ENCODE peak calls at places on chromosomes 12 and 14, in four cellular contexts. One of them, this sample, is unnamed.

GRCh38 chr12:116919247-116919671 is 8.5 kb downstream of the FBXW8 start:
- DNase-seq in GM20000: no peak
- DNase-seq in tibial nerve: no peak
- DNase-seq in CD4-positive, alpha-beta T cell: no peak
- DNase-seq in this sample: no peak

GRCh38 chr14:20195911-20196310 is 5.2 kb downstream of the OR11G2 start:
- DNase-seq in GM20000: no peak
- DNase-seq in tibial nerve: no peak
- DNase-seq in CD4-positive, alpha-beta T cell: no peak
- DNase-seq in this sample: no peak

GRCh38 chr14:35534130-35534883 is at the start of gene INSM2:
- DNase-seq in GM20000: peak
- DNase-seq in tibial nerve: no peak
- DNase-seq in CD4-positive, alpha-beta T cell: no peak
- DNase-seq in this sample: no peak

GRCh38 chr14:22837059-22837749 is 819 bp downstream of the MMP14 start:
- DNase-seq in GM20000: no peak
- DNase-seq in tibial nerve: peak
- DNase-seq in CD4-positive, alpha-beta T cell: no peak
- DNase-seq in this sample: peak

GRCh38 chr12:24708029-24708428 is 240.9 kb downstream of the BCAT1 start:
- DNase-seq in GM20000: no peak
- DNase-seq in tibial nerve: no peak
- DNase-seq in CD4-positive, alpha-beta T cell: no peak
- DNase-seq in this sample: no peak

GRCh38 chr12:81176796-81177195 is 98.9 kb downstream of the ACSS3 start:
- DNase-seq in GM20000: no peak
- DNase-seq in tibial nerve: no peak
- DNase-seq in CD4-positive, alpha-beta T cell: no peak
- DNase-seq in this sample: no peak

GRCh38 chr14:88208858-88209257 is 114.2 kb downstream of the KCNK10 start:
- DNase-seq in GM20000: no peak
- DNase-seq in tibial nerve: no peak
- DNase-seq in CD4-positive, alpha-beta T cell: no peak
- DNase-seq in this sample: no peak

GRCh38 chr12:124326899-124327298 is 32.0 kb downstream of the RFLNA start:
- DNase-seq in GM20000: no peak
- DNase-seq in tibial nerve: no peak
- DNase-seq in CD4-positive, alpha-beta T cell: no peak
- DNase-seq in this sample: no peak

GRCh38 chr14:96574633-96575191 is 72.5 kb downstream of the PAPOLA start:
- DNase-seq in GM20000: no peak
- DNase-seq in tibial nerve: no peak
- DNase-seq in CD4-positive, alpha-beta T cell: no peak
- DNase-seq in this sample: no peak

GRCh38 chr14:77593501-77593911 is 22.9 kb downstream of the SPTLC2 start:
- DNase-seq in GM20000: peak
- DNase-seq in tibial nerve: no peak
- DNase-seq in CD4-positive, alpha-beta T cell: no peak
- DNase-seq in this sample: no peak

GRCh38 chr12:30698346-30698745 is 2.7 kb upstream of the IPO8 start:
- DNase-seq in GM20000: no peak
- DNase-seq in tibial nerve: no peak
- DNase-seq in CD4-positive, alpha-beta T cell: no peak
- DNase-seq in this sample: no peak

GRCh38 chr14:65211341-65211987 is 109.1 kb upstream of the MAX start:
- DNase-seq in GM20000: no peak
- DNase-seq in tibial nerve: no peak
- DNase-seq in CD4-positive, alpha-beta T cell: no peak
- DNase-seq in this sample: no peak

GRCh38 chr14:92677087-92677668 is 71.2 kb downstream of the LGMN start:
- DNase-seq in GM20000: peak
- DNase-seq in tibial nerve: no peak
- DNase-seq in CD4-positive, alpha-beta T cell: no peak
- DNase-seq in this sample: no peak

GRCh38 chr12:71876400-71876799 is 36.8 kb downstream of the TBC1D15 start:
- DNase-seq in GM20000: no peak
- DNase-seq in tibial nerve: no peak
- DNase-seq in CD4-positive, alpha-beta T cell: no peak
- DNase-seq in this sample: no peak

GRCh38 chr12:124073636-124074035 is 100.6 kb downstream of the ZNF664 start:
- DNase-seq in GM20000: no peak
- DNase-seq in tibial nerve: no peak
- DNase-seq in CD4-positive, alpha-beta T cell: no peak
- DNase-seq in this sample: no peak

GRCh38 chr12:74906224-74906623 is 303.4 kb downstream of the KCNC2 start:
- DNase-seq in GM20000: no peak
- DNase-seq in tibial nerve: no peak
- DNase-seq in CD4-positive, alpha-beta T cell: no peak
- DNase-seq in this sample: no peak

GRCh38 chr12:74900232-74900631 is 309.4 kb downstream of the KCNC2 start:
- DNase-seq in GM20000: no peak
- DNase-seq in tibial nerve: no peak
- DNase-seq in CD4-positive, alpha-beta T cell: no peak
- DNase-seq in this sample: no peak

GRCh38 chr12:74897425-74898211 is 312.0 kb downstream of the KCNC2 start:
- DNase-seq in GM20000: no peak
- DNase-seq in tibial nerve: no peak
- DNase-seq in CD4-positive, alpha-beta T cell: no peak
- DNase-seq in this sample: no peak

GRCh38 chr12:74899031-74899829 is 310.4 kb downstream of the KCNC2 start:
- DNase-seq in GM20000: no peak
- DNase-seq in tibial nerve: no peak
- DNase-seq in CD4-positive, alpha-beta T cell: no peak
- DNase-seq in this sample: no peak

DNA sequence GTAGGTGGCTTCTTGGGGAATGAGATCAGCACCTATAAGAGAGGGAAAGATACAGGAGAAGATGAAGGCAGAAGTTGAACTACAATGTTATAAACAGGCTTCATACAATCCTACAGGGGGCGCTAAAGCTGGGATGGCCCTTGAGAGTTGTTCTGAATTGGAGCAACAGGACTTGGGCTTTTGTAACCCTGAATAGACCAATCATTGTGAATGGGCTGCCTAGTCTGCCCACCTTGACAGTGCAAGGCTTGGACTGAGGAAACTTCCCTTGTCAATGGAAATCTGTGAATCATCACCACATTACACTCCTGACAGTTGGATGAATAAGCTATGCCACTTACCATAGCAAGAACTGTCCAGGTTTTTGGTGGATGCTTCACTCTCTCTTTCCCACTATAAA is 306.1 kb downstream of the KCNC2 start:
- DNase-seq in GM20000: no peak
- DNase-seq in tibial nerve: no peak
- DNase-seq in CD4-positive, alpha-beta T cell: no peak
- DNase-seq in this sample: no peak
- TF ChIP-seq CTCF in GM20000: no peak
- TF ChIP-seq CTCF in tibial nerve: no peak
- TF ChIP-seq CTCF in CD4-positive, alpha-beta T cell: no peak
- TF ChIP-seq CTCF in this sample: peak

DNA sequence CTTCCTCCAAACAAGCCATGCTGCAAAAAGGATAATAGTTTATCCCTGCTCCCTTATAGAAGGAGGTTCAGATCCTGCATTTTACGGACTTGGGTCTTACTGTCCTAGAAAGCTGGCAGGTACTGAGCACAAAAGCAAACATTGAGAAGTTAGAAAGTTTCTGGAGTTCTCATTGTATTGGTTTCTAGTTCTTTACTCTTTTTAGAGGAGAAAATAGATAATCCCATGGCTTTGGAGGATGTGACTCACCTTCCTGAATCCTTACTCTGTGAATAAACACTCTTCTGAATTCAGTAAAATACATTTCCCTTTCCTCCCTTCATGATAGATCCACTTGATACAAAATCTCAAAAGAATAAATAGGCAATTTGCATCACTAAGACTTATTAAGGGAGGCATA is 188.9 kb downstream of the NPAS3 start:
- DNase-seq in GM20000: no peak
- DNase-seq in tibial nerve: no peak
- DNase-seq in CD4-positive, alpha-beta T cell: no peak
- DNase-seq in this sample: no peak
- TF ChIP-seq CTCF in GM20000: no peak
- TF ChIP-seq CTCF in tibial nerve: no peak
- TF ChIP-seq CTCF in CD4-positive, alpha-beta T cell: no peak
- TF ChIP-seq CTCF in this sample: no peak

DNA sequence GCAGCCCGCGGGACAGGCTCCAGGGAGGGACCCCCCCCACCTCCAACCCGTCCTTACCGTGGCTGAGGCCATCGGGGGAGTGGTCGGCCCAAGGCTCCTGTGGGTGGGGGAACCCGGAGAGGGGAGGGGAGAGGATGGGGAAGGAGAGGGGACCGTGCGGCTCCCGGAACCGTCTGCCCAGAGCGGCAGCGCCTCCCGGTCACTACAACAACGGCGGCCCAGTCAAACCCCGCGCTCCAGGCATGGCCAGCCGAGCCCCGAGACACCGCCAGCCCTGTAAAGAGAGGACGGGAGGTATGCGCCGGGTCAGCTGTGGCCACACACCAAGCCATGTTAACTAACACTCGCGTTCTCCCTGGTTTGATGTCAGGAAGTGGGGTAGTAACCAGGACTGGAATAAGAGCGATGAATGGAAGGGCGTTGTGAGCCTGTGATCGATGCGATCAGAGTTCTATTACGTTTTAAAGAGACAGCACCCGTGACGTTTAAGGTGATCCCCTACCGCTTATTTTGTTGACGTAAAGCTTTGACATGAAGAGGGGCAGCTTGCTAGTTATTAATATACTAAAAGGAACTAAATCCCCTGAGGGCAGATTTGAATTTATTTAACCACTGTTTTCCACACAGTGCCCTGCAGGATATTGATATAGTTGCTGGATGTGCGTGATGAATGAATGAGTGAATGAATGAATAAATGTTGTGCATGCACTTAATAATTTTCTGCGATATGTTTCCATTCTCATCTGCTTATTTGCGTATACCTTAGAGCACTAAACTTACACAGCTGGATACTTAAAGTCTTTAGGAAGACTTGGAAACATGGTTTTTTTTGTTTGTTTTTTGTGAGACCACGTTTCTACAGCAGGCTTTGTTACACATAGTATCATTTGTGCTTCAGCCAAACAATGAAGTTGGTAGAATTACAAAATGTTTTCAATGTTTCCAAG is at the start of gene POC1B:
- DNase-seq in GM20000: peak
- DNase-seq in tibial nerve: peak
- DNase-seq in CD4-positive, alpha-beta T cell: peak
- DNase-seq in this sample: peak
- TF ChIP-seq CTCF in GM20000: no peak
- TF ChIP-seq CTCF in tibial nerve: no peak
- TF ChIP-seq CTCF in CD4-positive, alpha-beta T cell: no peak
- TF ChIP-seq CTCF in this sample: no peak

DNA sequence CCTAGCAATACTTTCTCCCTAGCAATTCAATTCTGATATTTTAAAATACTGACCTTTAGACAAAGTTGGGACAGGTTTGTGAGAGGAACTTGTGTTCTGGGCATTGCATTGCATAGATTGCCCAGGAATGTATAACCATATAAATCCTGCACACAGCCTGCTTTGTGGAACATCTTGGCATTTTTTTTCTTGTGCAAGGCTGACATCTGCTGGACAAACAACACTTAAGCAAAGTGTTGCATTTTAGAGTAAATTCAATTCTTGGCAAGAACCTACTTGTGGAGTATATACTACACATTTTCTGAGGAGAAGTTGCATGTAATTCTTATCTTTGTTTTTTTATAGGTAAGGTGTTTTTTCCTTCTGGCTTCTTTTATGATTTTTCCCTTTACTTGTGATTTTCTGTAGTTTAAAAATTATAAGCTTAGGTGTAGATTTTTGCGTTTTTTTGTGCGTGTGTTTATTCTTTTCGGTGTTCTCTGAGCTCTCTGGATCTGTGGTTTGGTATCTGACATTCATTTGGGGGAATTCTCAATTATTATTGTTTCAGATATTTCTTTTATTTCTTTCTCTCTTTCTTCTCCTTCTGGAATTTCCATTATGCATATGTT is 26.4 kb downstream of the TESPA1 start:
- DNase-seq in GM20000: peak
- DNase-seq in tibial nerve: no peak
- DNase-seq in CD4-positive, alpha-beta T cell: peak
- DNase-seq in this sample: peak
- TF ChIP-seq CTCF in GM20000: peak
- TF ChIP-seq CTCF in tibial nerve: peak
- TF ChIP-seq CTCF in CD4-positive, alpha-beta T cell: peak
- TF ChIP-seq CTCF in this sample: peak

DNA sequence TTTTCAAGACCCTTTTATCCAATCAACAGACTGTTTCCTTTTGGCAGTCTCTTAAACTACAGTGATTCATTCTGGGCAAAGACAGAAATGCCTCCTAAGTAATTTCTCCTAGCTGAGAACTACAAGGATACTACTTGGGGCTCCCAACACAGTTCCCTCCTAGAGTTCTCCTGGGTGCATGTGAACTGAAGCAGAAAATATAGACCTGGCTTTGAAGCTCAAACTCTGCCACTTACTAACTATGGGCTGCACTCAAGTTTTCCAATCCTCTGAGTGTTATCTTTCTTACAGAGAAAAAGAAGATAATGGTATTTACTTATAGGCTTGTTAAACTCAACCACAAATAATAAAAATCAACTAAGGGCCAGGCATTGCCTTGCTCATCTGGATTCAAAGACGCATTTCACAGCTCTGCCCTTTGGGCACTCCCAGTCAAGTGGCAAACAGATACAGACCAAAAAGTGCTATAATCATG is 97.6 kb downstream of the EFCAB11 start:
- DNase-seq in GM20000: no peak
- DNase-seq in tibial nerve: no peak
- DNase-seq in CD4-positive, alpha-beta T cell: no peak
- DNase-seq in this sample: no peak
- TF ChIP-seq CTCF in GM20000: no peak
- TF ChIP-seq CTCF in tibial nerve: no peak
- TF ChIP-seq CTCF in CD4-positive, alpha-beta T cell: no peak
- TF ChIP-seq CTCF in this sample: no peak

GRCh38 chr14:74573421-74574091 is 38.5 kb downstream of the LTBP2 start:
- DNase-seq in GM20000: no peak
- DNase-seq in tibial nerve: no peak
- DNase-seq in CD4-positive, alpha-beta T cell: no peak
- DNase-seq in this sample: no peak
- TF ChIP-seq CTCF in GM20000: no peak
- TF ChIP-seq CTCF in tibial nerve: no peak
- TF ChIP-seq CTCF in CD4-positive, alpha-beta T cell: no peak
- TF ChIP-seq CTCF in this sample: peak

GRCh38 chr12:120640840-120641833 is 711 bp downstream of the CABP1 start:
- DNase-seq in GM20000: peak
- DNase-seq in tibial nerve: no peak
- DNase-seq in CD4-positive, alpha-beta T cell: peak
- DNase-seq in this sample: peak
- TF ChIP-seq CTCF in GM20000: no peak
- TF ChIP-seq CTCF in tibial nerve: no peak
- TF ChIP-seq CTCF in CD4-positive, alpha-beta T cell: no peak
- TF ChIP-seq CTCF in this sample: no peak

GRCh38 chr12:105100998-105101397 is 6.5 kb upstream of the WASHC4 start:
- DNase-seq in GM20000: no peak
- DNase-seq in tibial nerve: no peak
- DNase-seq in CD4-positive, alpha-beta T cell: no peak
- DNase-seq in this sample: no peak
- TF ChIP-seq CTCF in GM20000: no peak
- TF ChIP-seq CTCF in tibial nerve: no peak
- TF ChIP-seq CTCF in CD4-positive, alpha-beta T cell: no peak
- TF ChIP-seq CTCF in this sample: no peak

DNA sequence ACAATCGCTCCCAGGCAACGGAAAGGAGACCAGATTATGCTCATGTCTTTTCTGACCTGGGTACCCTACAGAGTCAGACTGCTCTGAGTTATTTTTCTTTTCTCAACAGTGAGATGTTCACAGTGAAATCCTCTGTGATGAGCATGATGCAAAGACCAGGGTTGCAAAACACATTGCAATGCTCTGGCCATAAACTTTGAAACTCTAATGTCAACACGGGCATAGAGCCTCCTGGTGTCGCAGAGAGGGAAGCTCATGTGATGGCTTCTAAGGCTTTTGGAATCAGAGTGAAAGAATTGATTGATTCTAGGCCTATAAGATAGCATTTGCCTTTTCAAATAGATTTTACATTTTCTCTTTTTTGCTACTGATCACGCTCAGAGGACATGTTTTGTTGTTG is 193.4 kb downstream of the RASSF9 start:
- DNase-seq in GM20000: no peak
- DNase-seq in tibial nerve: no peak
- DNase-seq in CD4-positive, alpha-beta T cell: no peak
- DNase-seq in this sample: no peak
- TF ChIP-seq CTCF in GM20000: no peak
- TF ChIP-seq CTCF in tibial nerve: no peak
- TF ChIP-seq CTCF in CD4-positive, alpha-beta T cell: no peak
- TF ChIP-seq CTCF in this sample: peak